ENCODE peak calls at places on chromosomes 2 and 18, in four cellular contexts. V is heart right ventricle; H is stomach; P is CD8-positive, alpha-beta T cell. Y is an unnamed sample.

GRCh38 chr2:174594451-174594850 is 3.2 kb downstream of the WIPF1 start:
- DNase-seq in V (no peak), H (no peak), P (no peak), Y (no peak)

GRCh38 chr2:46014911-46015654 is 282.1 kb upstream of the EPAS1 start:
- DNase-seq in V (peak), H (no peak), P (no peak), Y (no peak)

GRCh38 chr18:73945130-73945792 is 202.4 kb downstream of the FBXO15 start:
- DNase-seq in V (no peak), H (no peak), P (no peak), Y (no peak)

GRCh38 chr2:227939271-227940027 is 68.0 kb downstream of the DAW1 start:
- DNase-seq in V (no peak), H (no peak), P (no peak), Y (peak)

GRCh38 chr2:28327963-28328922 is 64.4 kb upstream of the FOSL2 start:
- DNase-seq in V (no peak), H (no peak), P (no peak), Y (no peak)

GRCh38 chr18:13288509-13289138 is 70.1 kb downstream of the LDLRAD4 start:
- DNase-seq in V (no peak), H (no peak), P (no peak), Y (no peak)

GRCh38 chr2:117856415-117857210 is 42.1 kb downstream of the DDX18 start:
- DNase-seq in V (no peak), H (no peak), P (no peak), Y (peak)

GRCh38 chr18:67788315-67788714 is 271.8 kb upstream of the DSEL start:
- DNase-seq in V (no peak), H (no peak), P (no peak), Y (no peak)

GRCh38 chr2:219630770-219631405 is 3.5 kb downstream of the SLC4A3 start:
- DNase-seq in V (peak), H (no peak), P (no peak), Y (no peak)

GRCh38 chr2:168348076-168348475 is 100.7 kb upstream of the STK39 start:
- DNase-seq in V (peak), H (peak), P (no peak), Y (peak)

GRCh38 chr2:205998601-205999000 is 87.4 kb downstream of the INO80D start:
- DNase-seq in V (no peak), H (no peak), P (no peak), Y (no peak)

GRCh38 chr2:95531254-95531771 is 46.8 kb upstream of the TRIM43B start:
- DNase-seq in V (no peak), H (no peak), P (no peak), Y (no peak)

GRCh38 chr2:47636596-47636995 is 146.3 kb upstream of the MSH6 start:
- DNase-seq in V (no peak), H (no peak), P (no peak), Y (no peak)

GRCh38 chr2:62054029-62054791 is 141.7 kb upstream of the B3GNT2 start:
- DNase-seq in V (no peak), H (no peak), P (no peak), Y (no peak)

GRCh38 chr2:177165731-177166711 is 46.6 kb upstream of the HNRNPA3 start:
- DNase-seq in V (no peak), H (no peak), P (no peak), Y (no peak)

GRCh38 chr2:70726947-70727725 is 40.9 kb downstream of the ADD2 start:
- DNase-seq in V (no peak), H (no peak), P (no peak), Y (peak)

GRCh38 chr2:240732184-240732583 is 40.5 kb downstream of the AQP12A start:
- DNase-seq in V (no peak), H (no peak), P (no peak), Y (no peak)
- TF ChIP-seq CTCF in V (no peak), H (no peak), P (no peak), Y (no peak)

DNA sequence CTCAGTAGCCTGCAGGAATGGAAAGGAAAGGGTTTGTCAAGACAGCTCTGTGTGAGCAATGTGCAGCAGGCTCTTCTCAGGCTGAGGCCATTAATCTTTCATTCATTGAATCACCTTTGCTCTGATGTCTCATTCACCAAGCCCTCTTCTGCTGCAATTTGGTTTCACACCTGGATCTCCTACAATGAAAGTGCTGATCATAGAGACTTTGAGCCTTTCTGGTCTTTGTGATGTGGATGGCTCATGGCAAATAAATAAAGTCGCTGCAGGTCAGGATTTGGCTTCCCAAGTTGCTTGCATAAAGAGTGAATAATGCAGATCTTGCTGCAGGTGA is 95.8 kb upstream of the SPRED2 start:
- DNase-seq in V (no peak), H (no peak), P (no peak), Y (no peak)
- H3K27ac ChIP-seq in V (no peak), H (no peak), P (no peak), Y (no peak)

DNA sequence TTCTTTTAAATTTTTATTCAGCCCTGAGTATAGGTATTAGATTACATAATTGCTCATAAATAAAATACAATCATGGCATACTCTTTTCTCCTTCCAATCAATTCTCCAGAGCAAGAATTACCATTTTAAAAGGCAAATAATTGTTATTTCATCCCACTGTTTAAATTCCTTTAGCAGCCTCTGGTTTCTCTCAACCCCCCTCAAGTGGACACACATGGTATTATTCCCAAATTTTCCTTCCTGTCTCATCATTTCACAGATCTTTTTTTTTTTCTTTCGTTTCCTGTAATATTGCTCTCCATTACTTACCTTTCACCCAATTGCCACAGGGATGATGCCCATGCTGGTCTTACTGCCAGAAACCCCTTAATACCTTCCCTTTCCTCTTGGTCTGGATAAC is 385.2 kb downstream of the RIT2 start:
- DNase-seq in V (no peak), H (no peak), P (no peak), Y (no peak)
- TF ChIP-seq CTCF in V (peak), H (no peak), P (no peak), Y (no peak)

DNA sequence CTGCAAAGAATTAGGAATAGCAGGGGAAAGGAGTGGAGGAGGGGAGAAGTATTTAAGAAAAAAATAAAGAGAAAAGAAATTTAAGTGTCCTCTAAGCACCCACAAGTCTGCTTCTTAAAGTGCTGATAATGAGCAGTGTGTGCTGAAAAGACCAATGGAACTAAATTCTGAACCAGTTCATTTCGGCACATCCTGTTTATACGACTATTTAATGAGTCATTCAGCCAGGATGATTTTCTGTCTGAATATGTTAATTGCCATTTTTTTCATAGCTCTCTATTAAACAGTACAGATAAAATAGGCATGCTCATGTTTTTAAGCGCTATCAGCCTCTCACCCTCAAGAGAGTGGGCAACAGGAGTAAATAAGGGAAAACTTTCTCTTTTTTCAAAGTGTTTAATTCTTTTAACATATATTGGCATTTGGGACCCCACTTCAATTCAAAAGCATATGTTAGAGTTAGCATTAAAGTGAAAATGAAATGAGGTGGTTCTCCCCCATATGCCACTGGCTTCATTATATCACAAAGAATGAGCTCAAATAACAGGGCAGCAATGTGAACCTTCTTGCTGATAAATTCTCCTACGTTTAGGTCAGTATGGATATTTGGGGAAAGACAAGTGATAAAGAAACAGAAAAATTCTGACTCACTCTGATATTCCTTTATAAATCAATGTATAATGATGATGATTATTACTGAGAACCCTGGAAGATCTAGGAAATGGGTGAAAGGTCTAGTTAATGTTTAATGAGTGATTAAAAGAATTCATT is 87.5 kb downstream of the TCF4 start:
- DNase-seq in V (no peak), H (no peak), P (no peak), Y (peak)
- H3K27ac ChIP-seq in V (peak), H (no peak), P (no peak), Y (peak)

DNA sequence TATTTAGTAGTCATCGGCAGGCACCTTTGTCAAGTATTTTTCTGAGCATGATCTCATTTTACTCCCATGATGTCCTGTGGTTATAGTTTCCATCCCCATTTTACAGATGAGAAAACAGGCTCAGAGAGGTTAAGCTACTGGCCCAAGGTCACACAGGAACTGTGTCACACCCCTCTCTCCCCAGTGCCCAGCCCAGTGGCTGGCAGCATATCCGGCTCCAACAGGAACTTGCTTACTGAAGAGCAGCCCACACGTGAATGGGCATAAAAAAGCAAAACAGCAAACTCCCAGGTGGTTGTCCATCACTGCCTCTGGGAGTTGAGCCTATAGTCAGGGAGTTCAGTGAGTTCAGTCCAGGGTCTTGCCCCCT is 8.3 kb upstream of the KLF11 start:
- DNase-seq in V (no peak), H (no peak), P (no peak), Y (no peak)
- TF ChIP-seq CTCF in V (no peak), H (no peak), P (no peak), Y (no peak)

DNA sequence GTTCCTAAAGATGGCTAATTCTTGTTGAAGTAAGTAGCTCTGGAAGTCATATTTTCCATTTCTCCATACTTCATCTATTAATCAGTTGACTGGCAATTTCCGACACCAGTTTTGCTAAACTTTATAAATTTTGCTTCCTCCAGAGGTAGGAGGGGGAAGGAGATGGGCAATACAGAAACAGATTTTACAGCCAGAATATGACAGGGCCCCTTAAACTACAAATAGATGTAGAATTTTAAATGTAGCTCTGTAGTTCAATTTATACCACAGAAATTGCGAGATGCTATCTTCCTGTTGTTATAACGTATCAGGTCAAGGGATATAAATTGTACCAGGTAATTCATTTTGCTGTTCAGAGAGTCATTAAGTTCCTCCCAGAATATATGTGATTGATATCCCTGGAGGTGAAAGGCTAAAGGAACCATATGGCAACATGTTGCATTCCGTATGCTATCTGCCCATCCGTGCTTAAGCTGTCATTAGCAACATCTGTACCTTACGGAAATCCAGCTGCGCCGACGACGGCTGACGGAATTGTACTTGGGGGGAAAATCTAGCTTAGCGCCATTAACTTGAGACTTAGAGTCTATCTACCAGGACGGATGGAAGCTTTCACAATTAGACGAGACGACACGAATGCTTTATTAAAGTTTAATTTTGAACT is 8.4 kb upstream of the NR4A2 start:
- DNase-seq in V (no peak), H (no peak), P (no peak), Y (no peak)
- H3K27ac ChIP-seq in V (peak), H (peak), P (peak), Y (peak)